ENCODE peak calls at places on chromosomes 12 and 14, in nine cellular contexts. R is GM12878, W is SK-N-SH, V is A549, D is HCT116, Y is K562, L is GM23338, F is Panc1, A is HepG2. N is an unnamed sample.

GRCh38 chr12:2683283-2684025 is 111.3 kb upstream of the FKBP4 start:
- DNase-seq in A (no peak), L (peak), Y (no peak), W (no peak), D (no peak), V (no peak), F (no peak), R (no peak), N (no peak)

GRCh38 chr14:67971627-67972625 is 152.3 kb downstream of the RAD51B start:
- DNase-seq in A (no peak), R (no peak), D (no peak), W (peak), F (peak), L (no peak), V (no peak), Y (no peak), N (no peak)

GRCh38 chr12:40569626-40570179 is 122.5 kb upstream of the CNTN1 start:
- DNase-seq in W (no peak), A (no peak), F (no peak), V (no peak), D (no peak), R (no peak), L (no peak), Y (no peak), N (no peak)

GRCh38 chr12:58503731-58504520 is 416.4 kb downstream of the LRIG3 start:
- DNase-seq in V (no peak), D (no peak), F (no peak), R (no peak), L (no peak), W (no peak), Y (no peak), A (no peak), N (no peak)

GRCh38 chr12:94623161-94623920 is 27.0 kb downstream of the TMCC3 start:
- DNase-seq in A (no peak), R (no peak), D (no peak), L (no peak), Y (no peak), V (no peak), F (no peak), W (no peak), N (no peak)

GRCh38 chr14:85421166-85421877 is 108.6 kb upstream of the FLRT2 start:
- DNase-seq in D (no peak), F (no peak), R (no peak), V (no peak), A (no peak), W (no peak), L (no peak), Y (no peak), N (no peak)

GRCh38 chr12:6278439-6279255 is 31.8 kb upstream of the PLEKHG6 start:
- DNase-seq in W (peak), F (no peak), A (peak), L (peak), Y (peak), D (no peak), R (no peak), V (peak), N (peak)

GRCh38 chr12:67698711-67699603 is 50.4 kb downstream of the DYRK2 start:
- DNase-seq in F (no peak), D (no peak), Y (no peak), R (peak), A (no peak), W (no peak), V (no peak), L (no peak), N (peak)

GRCh38 chr12:120905856-120906384 is 1.8 kb upstream of the SPPL3 start:
- DNase-seq in D (no peak), A (no peak), R (no peak), F (no peak), W (peak), V (no peak), Y (no peak), L (no peak), N (no peak)

GRCh38 chr12:57896139-57896436 is 45.3 kb upstream of the ATP23 start:
- DNase-seq in A (no peak), V (no peak), W (no peak), L (peak), Y (no peak), R (no peak), F (no peak), D (no peak), N (no peak)

GRCh38 chr14:86654558-86655184 is 1124.7 kb downstream of the FLRT2 start:
- DNase-seq in D (peak), L (peak), W (peak), V (peak), Y (peak), A (peak), F (peak), R (no peak), N (peak)

GRCh38 chr14:64324461-64325255 is 30.5 kb upstream of the ESR2 start:
- DNase-seq in W (no peak), A (no peak), V (no peak), L (no peak), R (no peak), Y (no peak), D (no peak), F (no peak), N (no peak)

GRCh38 chr14:30223385-30223785 is 295.7 kb upstream of the PRKD1 start:
- DNase-seq in W (no peak), L (no peak), F (peak), R (no peak), Y (peak), V (peak), A (peak), D (peak), N (no peak)

GRCh38 chr12:17609152-17609551 is 480.8 kb downstream of the RERGL start:
- DNase-seq in D (no peak), A (no peak), R (no peak), Y (no peak), V (no peak), F (no peak), L (no peak), W (no peak), N (no peak)

GRCh38 chr12:48943221-48943620 is 14.1 kb downstream of the ARF3 start:
- DNase-seq in L (no peak), Y (no peak), V (no peak), D (no peak), W (no peak), A (no peak), F (no peak), R (no peak), N (no peak)

GRCh38 chr12:112937741-112938719 is at the start of gene OAS3:
- DNase-seq in F (peak), V (peak), L (peak), W (peak), A (peak), D (peak), R (peak), Y (peak), N (peak)

GRCh38 chr12:109764776-109765492 is 51.3 kb downstream of the FAM222A start:
- DNase-seq in Y (no peak), F (no peak), R (no peak), A (no peak), L (no peak), D (no peak), W (peak), V (no peak), N (no peak)

GRCh38 chr12:127888948-127889347 is 378.0 kb upstream of the TMEM132C start:
- DNase-seq in W (no peak), L (no peak), A (no peak), V (no peak), R (no peak), F (no peak), D (no peak), Y (no peak), N (no peak)

GRCh38 chr12:2640281-2640680 is 154.5 kb upstream of the FKBP4 start:
- DNase-seq in Y (no peak), D (no peak), L (no peak), W (no peak), R (no peak), F (no peak), V (peak), A (no peak), N (no peak)

GRCh38 chr12:3120701-3121100 is 43.5 kb downstream of the TSPAN9 start:
- DNase-seq in D (no peak), Y (no peak), F (no peak), R (no peak), W (no peak), L (no peak), A (no peak), V (no peak), N (no peak)

GRCh38 chr14:56150645-56151345 is 32.6 kb downstream of the PELI2 start:
- DNase-seq in W (no peak), V (no peak), F (no peak), A (no peak), D (no peak), L (no peak), Y (no peak), R (no peak), N (peak)

GRCh38 chr14:102655154-102655553 is 62.7 kb downstream of the RCOR1 start:
- DNase-seq in W (no peak), A (peak), Y (no peak), D (no peak), L (peak), R (no peak), F (no peak), V (peak), N (no peak)

GRCh38 chr12:28939427-28939826 is 209.7 kb upstream of the FAR2 start:
- DNase-seq in A (no peak), W (no peak), D (no peak), R (no peak), V (no peak), F (no peak), Y (no peak), L (no peak), N (no peak)

GRCh38 chr14:27040552-27040951 is 442.7 kb upstream of the NOVA1 start:
- DNase-seq in W (no peak), D (no peak), A (no peak), L (no peak), F (no peak), Y (no peak), R (no peak), V (no peak), N (no peak)

GRCh38 chr12:27185234-27186045 is 58.6 kb upstream of the STK38L start:
- DNase-seq in R (peak), V (no peak), F (no peak), W (no peak), L (no peak), D (no peak), A (no peak), Y (no peak), N (no peak)
- TF ChIP-seq REST in R (no peak), V (no peak), F (no peak), W (no peak), L (no peak), D (no peak), A (no peak), Y (no peak), N (no peak)

GRCh38 chr12:131869871-131870418 is 24.5 kb upstream of the ULK1 start:
- DNase-seq in R (no peak), Y (no peak), A (no peak), W (peak), V (peak), F (peak), D (no peak), L (no peak), N (no peak)
- TF ChIP-seq REST in R (no peak), Y (no peak), A (no peak), W (no peak), V (no peak), F (no peak), D (no peak), L (no peak), N (no peak)

DNA sequence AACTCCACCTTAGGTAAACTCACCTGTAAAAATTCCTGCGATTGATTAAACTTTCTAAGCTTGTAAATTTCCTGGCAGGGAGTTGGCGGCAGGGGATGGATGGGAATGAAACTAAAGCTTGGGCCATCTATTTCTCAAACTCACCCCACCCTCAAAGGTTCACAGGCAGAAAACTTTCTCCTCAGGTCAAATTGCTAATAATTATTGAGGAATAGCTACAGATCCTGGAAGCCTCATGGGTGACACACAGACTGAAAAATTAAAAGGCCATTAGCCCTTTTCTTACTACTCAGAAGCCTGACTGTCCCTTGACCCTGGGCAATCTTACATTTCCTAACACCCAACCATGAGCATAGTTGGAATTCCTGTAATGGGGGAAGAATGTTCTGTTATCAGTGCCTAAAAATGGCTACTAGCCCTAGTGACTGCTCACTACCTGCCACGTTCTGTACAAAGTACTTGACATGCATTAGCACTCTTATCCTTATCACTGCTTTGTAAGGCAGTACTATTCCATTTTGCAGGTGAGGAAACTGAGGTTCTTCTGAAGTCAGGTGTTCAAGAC is 12.4 kb upstream of the SYNDIG1L start:
- DNase-seq in Y (no peak), L (peak), D (no peak), A (no peak), F (no peak), V (no peak), R (no peak), W (no peak), N (no peak)
- TF ChIP-seq REST in Y (no peak), L (no peak), D (no peak), A (no peak), F (no peak), V (no peak), R (no peak), W (no peak), N (no peak)

DNA sequence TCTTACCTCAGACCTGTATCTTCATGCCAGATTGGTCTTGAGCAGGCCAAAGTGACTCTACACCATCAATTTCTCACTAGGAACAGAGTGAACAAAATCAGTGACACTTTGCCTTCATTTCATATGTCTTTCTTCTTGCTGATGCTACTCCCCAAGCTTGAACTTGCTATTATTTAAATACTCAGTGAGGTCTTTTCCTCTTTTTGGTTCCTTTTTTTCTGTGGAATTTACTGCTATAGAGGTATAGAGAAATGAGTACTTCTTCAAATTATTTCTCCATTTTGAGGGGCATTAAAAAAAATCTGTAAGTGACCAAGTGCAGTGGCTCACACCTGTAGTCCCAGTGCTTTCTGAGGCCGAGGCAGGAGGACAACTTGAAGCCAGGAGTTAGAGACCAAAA is at the start of gene GPR33:
- DNase-seq in L (no peak), A (no peak), F (no peak), V (no peak), D (no peak), W (no peak), R (no peak), Y (no peak), N (peak)
- TF ChIP-seq REST in L (no peak), A (no peak), F (no peak), V (no peak), D (no peak), W (no peak), R (no peak), Y (no peak), N (no peak)

DNA sequence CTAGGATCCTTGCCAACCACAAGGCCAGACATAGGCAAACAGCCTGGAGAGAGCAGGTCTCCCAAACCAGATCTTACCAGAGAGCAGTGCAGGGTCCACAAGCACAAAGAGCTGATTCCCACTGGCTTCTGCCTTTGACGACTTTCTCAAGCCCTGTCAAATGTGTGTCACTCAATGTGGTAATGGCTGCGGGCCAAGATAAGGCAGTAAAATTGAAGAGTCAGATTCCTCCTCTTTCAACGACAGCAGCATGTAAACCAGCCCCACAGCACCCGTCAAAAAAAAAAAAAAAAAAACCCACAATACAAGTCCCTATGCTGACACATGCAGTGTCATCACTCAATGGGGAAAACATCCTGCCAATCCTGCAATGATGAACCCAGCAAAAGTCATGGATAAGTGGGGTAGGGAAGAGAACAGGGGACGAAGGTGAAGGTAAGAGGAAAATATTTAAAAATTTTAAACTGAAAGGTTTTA is at the start of gene STON2:
- DNase-seq in F (no peak), A (no peak), R (no peak), W (no peak), D (peak), L (no peak), V (peak), Y (peak), N (no peak)
- TF ChIP-seq REST in F (no peak), A (no peak), R (no peak), W (no peak), D (no peak), L (no peak), V (no peak), Y (no peak), N (no peak)

GRCh38 chr14:39762576-39763401 is 330.6 kb upstream of the FBXO33 start:
- DNase-seq in W (no peak), L (no peak), A (peak), R (peak), D (no peak), V (no peak), F (no peak), Y (no peak), N (no peak)
- TF ChIP-seq REST in W (no peak), L (no peak), A (no peak), R (no peak), D (no peak), V (no peak), F (no peak), Y (no peak), N (no peak)

GRCh38 chr12:47377414-47378221 is 297.9 kb upstream of the AMIGO2 start:
- DNase-seq in W (no peak), A (no peak), L (no peak), Y (peak), F (no peak), R (no peak), V (peak), D (no peak), N (no peak)
- TF ChIP-seq REST in W (no peak), A (no peak), L (no peak), Y (no peak), F (no peak), R (no peak), V (no peak), D (no peak), N (no peak)

DNA sequence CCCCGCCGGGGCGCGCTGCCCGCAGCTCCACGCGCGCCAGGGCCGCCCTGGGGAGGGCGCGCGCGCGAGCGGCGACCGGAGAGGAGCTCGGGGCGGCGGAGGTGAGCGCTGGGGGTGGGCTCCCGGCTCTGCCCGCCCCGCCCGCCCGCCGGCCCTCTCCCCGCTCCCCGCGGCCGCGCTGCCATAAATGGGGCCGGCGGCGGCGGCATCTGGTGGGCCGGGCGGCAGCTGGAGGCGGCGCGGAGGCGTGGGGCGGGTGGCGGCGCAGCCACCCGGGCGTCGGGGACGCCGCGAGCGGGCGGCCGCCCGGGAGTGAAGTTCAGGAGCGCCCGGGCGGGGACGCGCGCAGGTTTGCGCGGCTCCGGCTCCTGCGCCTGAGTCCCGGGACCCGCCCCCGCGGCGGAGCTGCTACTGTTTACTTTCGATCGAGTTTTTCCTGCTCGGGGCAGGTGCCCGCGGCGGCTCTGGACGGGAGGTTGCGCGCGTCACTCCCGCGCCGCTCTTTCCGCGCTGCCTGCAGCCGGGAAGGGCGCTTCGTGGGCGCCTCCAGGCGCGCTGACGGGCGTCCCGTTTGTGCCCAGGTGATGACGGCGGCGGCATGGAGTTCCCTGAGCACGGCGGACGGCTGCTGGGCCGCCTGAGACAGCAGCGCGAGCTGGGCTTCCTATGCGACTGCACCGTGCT is at the start of gene ZBTB42:
- DNase-seq in W (peak), A (peak), D (no peak), L (peak), Y (peak), V (no peak), F (no peak), R (no peak), N (peak)
- TF ChIP-seq REST in W (no peak), A (no peak), D (no peak), L (no peak), Y (no peak), V (no peak), F (no peak), R (no peak), N (no peak)

N was measured in HL-60.